ENCODE peak calls at places on chromosomes 16 and 17, in four cellular contexts. One of them, this sample, is unnamed.

GRCh38 chr16:82005491-82005830 is 5.8 kb downstream of the SDR42E1 start:
- DNase-seq in NB4: no peak
- DNase-seq in AG09309: no peak
- DNase-seq in A549: no peak
- DNase-seq in this sample: no peak

GRCh38 chr17:15513859-15514446 is 46.5 kb upstream of the CDRT4 start:
- DNase-seq in A549: no peak
- DNase-seq in NB4: no peak
- DNase-seq in AG09309: no peak
- DNase-seq in this sample: no peak

GRCh38 chr16:85288341-85288868 is 176.1 kb upstream of the CIBAR2 start:
- DNase-seq in AG09309: no peak
- DNase-seq in NB4: no peak
- DNase-seq in A549: no peak
- DNase-seq in this sample: no peak

GRCh38 chr16:55282441-55282840 is 41.6 kb upstream of the IRX6 start:
- DNase-seq in NB4: no peak
- DNase-seq in AG09309: peak
- DNase-seq in A549: no peak
- DNase-seq in this sample: no peak

GRCh38 chr17:39688475-39688835 is 598 bp upstream of the PGAP3 start:
- DNase-seq in NB4: no peak
- DNase-seq in AG09309: no peak
- DNase-seq in A549: no peak
- DNase-seq in this sample: no peak

GRCh38 chr17:83064732-83065659 is 14.4 kb upstream of the METRNL start:
- DNase-seq in A549: no peak
- DNase-seq in AG09309: no peak
- DNase-seq in NB4: no peak
- DNase-seq in this sample: peak

GRCh38 chr16:81095653-81095952 is 592 bp downstream of the GCSH start:
- DNase-seq in AG09309: no peak
- DNase-seq in A549: no peak
- DNase-seq in NB4: no peak
- DNase-seq in this sample: no peak

GRCh38 chr16:58464047-58464915 is 35.7 kb upstream of the NDRG4 start:
- DNase-seq in AG09309: no peak
- DNase-seq in NB4: no peak
- DNase-seq in A549: no peak
- DNase-seq in this sample: no peak

GRCh38 chr17:34499576-34499975 is 79.8 kb upstream of the TMEM132E start:
- DNase-seq in A549: no peak
- DNase-seq in AG09309: no peak
- DNase-seq in NB4: peak
- DNase-seq in this sample: no peak

DNA sequence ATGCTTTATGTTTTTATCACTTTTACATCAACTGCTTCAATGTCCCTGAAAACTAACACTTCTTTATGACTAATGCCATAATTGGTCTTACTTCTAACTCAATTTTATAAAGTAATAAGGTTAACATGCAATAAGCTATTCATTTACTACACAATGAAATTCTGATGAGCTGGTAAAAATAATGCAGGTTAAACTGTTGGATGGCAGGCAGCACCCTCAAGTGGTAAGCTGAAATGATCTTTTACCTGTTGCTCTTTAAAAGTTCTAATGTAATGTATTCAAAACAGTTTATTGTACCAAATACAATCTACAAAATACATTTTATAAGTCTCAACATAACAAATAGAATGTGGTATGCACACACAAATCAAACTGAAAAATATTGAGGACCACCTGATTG is 1280.3 kb downstream of the CDH8 start:
- DNase-seq in NB4: no peak
- DNase-seq in AG09309: no peak
- DNase-seq in A549: no peak
- DNase-seq in this sample: no peak
- TF ChIP-seq CTCF in NB4: no peak
- TF ChIP-seq CTCF in AG09309: no peak
- TF ChIP-seq CTCF in A549: no peak
- TF ChIP-seq CTCF in this sample: no peak

DNA sequence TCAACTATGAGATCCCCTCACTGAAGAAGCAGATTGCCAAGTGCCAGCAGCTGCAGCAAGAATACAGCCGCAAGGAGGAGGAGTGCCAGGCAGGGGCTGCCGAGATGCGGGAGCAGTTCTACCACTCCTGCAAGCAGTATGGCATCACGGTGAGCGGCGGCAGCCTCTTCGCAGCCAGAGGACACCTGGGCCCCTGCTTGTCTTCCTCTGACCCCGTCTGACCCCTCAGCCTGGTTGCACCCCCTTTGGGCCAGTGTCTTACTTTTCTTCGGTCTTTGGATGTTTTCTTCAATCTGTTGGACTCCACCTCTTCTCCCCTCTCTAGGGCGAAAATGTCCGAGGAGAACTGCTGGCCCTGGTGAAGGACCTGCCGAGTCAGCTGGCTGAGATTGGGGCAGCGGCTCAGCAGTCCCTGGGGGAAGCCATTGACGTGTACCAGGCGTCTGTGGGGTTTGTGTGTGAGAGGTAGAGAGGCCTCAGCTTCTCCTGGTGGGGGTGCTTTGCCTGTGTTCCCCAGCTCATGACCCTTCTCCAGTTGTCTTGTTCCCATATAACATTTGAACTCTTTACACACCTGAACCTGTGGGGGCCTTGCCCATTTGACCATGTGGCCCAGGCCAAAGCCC is 4.4 kb downstream of the CDK5RAP3 start:
- DNase-seq in NB4: no peak
- DNase-seq in AG09309: no peak
- DNase-seq in A549: no peak
- DNase-seq in this sample: no peak
- TF ChIP-seq CTCF in NB4: no peak
- TF ChIP-seq CTCF in AG09309: no peak
- TF ChIP-seq CTCF in A549: no peak
- TF ChIP-seq CTCF in this sample: no peak

GRCh38 chr17:9575381-9576072 is at the start of gene STX8:
- DNase-seq in A549: peak
- DNase-seq in NB4: peak
- DNase-seq in AG09309: peak
- DNase-seq in this sample: peak

GRCh38 chr17:9576521-9577401 is at the start of gene CFAP52:
- DNase-seq in NB4: peak
- DNase-seq in A549: peak
- DNase-seq in AG09309: no peak
- DNase-seq in this sample: peak

GRCh38 chr17:9577402-9577709 is 914 bp downstream of the CFAP52 start:
- DNase-seq in AG09309: no peak
- DNase-seq in NB4: no peak
- DNase-seq in A549: no peak
- DNase-seq in this sample: no peak
- TF ChIP-seq CTCF in AG09309: no peak
- TF ChIP-seq CTCF in NB4: no peak
- TF ChIP-seq CTCF in A549: no peak
- TF ChIP-seq CTCF in this sample: no peak

GRCh38 chr17:1099242-1099641 is 80.5 kb downstream of the ABR start:
- DNase-seq in NB4: no peak
- DNase-seq in AG09309: no peak
- DNase-seq in A549: no peak
- DNase-seq in this sample: no peak

GRCh38 chr17:1091885-1092284 is 87.9 kb downstream of the ABR start:
- DNase-seq in A549: no peak
- DNase-seq in AG09309: no peak
- DNase-seq in NB4: no peak
- DNase-seq in this sample: no peak

GRCh38 chr17:1095853-1096675 is 83.7 kb downstream of the ABR start:
- DNase-seq in AG09309: no peak
- DNase-seq in A549: no peak
- DNase-seq in NB4: peak
- DNase-seq in this sample: no peak

GRCh38 chr17:1094591-1094990 is 85.2 kb downstream of the ABR start:
- DNase-seq in AG09309: no peak
- DNase-seq in A549: no peak
- DNase-seq in NB4: no peak
- DNase-seq in this sample: no peak

GRCh38 chr17:1095093-1095852 is 84.5 kb downstream of the ABR start:
- DNase-seq in NB4: peak
- DNase-seq in AG09309: no peak
- DNase-seq in A549: no peak
- DNase-seq in this sample: no peak
- TF ChIP-seq CTCF in NB4: no peak
- TF ChIP-seq CTCF in AG09309: no peak
- TF ChIP-seq CTCF in A549: no peak
- TF ChIP-seq CTCF in this sample: no peak